ENCODE peak calls at places on chromosomes 12 and 14, in eight cellular contexts. N, Y, E, Q, V, C, L and J are unnamed samples.

GRCh38 chr14:74062809-74063150 is 21.5 kb downstream of the ALDH6A1 start:
- DNase-seq in N (no peak), Y (no peak), E (no peak), Q (no peak), V (no peak), C (no peak), L (no peak), J (no peak)

GRCh38 chr12:82019533-82019932 is 260.4 kb upstream of the PPFIA2 start:
- DNase-seq in N (no peak), Y (no peak), E (peak; percentile 9), Q (no peak), V (no peak), C (no peak), L (no peak), J (no peak)

GRCh38 chr12:103538397-103538796 is 42.6 kb upstream of the C12orf42 start:
- DNase-seq in N (no peak), Y (no peak), E (no peak), Q (no peak), V (no peak), C (no peak), L (no peak), J (no peak)

GRCh38 chr12:47038270-47038748 is 41.1 kb upstream of the PCED1B start:
- DNase-seq in N (peak; percentile 21), Y (no peak), E (no peak), Q (no peak), V (no peak), C (no peak), L (no peak), J (no peak)

GRCh38 chr12:51392556-51393237 is 1.5 kb upstream of the GALNT6 start:
- DNase-seq in N (no peak), Y (no peak), E (no peak), Q (no peak), V (no peak), C (no peak), L (no peak), J (no peak)

GRCh38 chr12:124302241-124302806 is 7.4 kb downstream of the RFLNA start:
- DNase-seq in N (no peak), Y (no peak), E (no peak), Q (no peak), V (no peak), C (no peak), L (no peak), J (no peak)

GRCh38 chr14:58822856-58823255 is 185.1 kb downstream of the DACT1 start:
- DNase-seq in N (no peak), Y (no peak), E (no peak), Q (no peak), V (no peak), C (no peak), L (no peak), J (no peak)

GRCh38 chr12:57340104-57340503 is 89.1 kb upstream of the STAC3 start:
- DNase-seq in N (peak; percentile 41), Y (no peak), E (peak; percentile 93), Q (peak; percentile 60), V (no peak), C (no peak), L (peak; percentile 33), J (no peak)

GRCh38 chr14:58701156-58701555 is 63.4 kb downstream of the DACT1 start:
- DNase-seq in N (no peak), Y (no peak), E (no peak), Q (no peak), V (no peak), C (no peak), L (no peak), J (no peak)

GRCh38 chr12:128138125-128138524 is 128.8 kb upstream of the TMEM132C start:
- DNase-seq in N (no peak), Y (no peak), E (no peak), Q (no peak), V (no peak), C (no peak), L (no peak), J (no peak)

GRCh38 chr12:95143784-95144205 is 70.4 kb upstream of the NR2C1 start:
- DNase-seq in N (no peak), Y (no peak), E (peak; percentile 41), Q (no peak), V (no peak), C (no peak), L (no peak), J (no peak)

GRCh38 chr14:33792387-33793368 is 158.2 kb downstream of the EGLN3 start:
- DNase-seq in N (peak; percentile 58), Y (peak; percentile 10), E (peak; percentile 87), Q (peak; percentile 76), V (peak; percentile 30), C (peak; percentile 81), L (no peak), J (peak; percentile 73)

DNA sequence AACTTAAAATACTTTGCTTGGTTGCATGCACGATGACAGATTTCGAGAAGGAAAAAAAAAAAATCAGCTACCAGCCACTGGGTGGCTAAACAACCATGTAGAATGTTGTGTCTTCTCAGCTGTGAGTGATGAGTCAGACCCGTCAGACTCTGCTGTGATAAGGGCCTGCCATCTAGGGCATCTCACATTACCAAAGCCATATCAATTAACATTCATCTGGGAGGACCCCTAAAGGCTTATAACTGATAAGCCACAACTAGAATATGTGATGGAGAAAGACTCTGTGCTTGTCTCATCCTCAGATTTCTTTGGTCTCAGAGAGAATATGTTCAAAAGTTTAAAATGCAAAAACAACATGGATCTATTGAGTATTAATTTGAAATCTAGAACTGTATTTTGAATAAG is 111.5 kb downstream of the PAX9 start:
- DNase-seq in N (peak; percentile 44), Y (no peak), E (peak; percentile 80), Q (no peak), V (no peak), C (no peak), L (no peak), J (no peak)
- TF ChIP-seq CTCF in N (peak; percentile 44), Y (no peak), E (peak; percentile 60), Q (no peak), V (no peak), C (no peak), L (no peak), J (no peak)

GRCh38 chr14:49933704-49934103 is 40.8 kb downstream of the ARF6 start:
- DNase-seq in N (no peak), Y (no peak), E (no peak), Q (no peak), V (no peak), C (no peak), L (no peak), J (no peak)

GRCh38 chr14:49935526-49935925 is 42.6 kb downstream of the ARF6 start:
- DNase-seq in N (no peak), Y (no peak), E (no peak), Q (no peak), V (no peak), C (no peak), L (no peak), J (no peak)

GRCh38 chr14:49931523-49931922 is 38.6 kb downstream of the ARF6 start:
- DNase-seq in N (no peak), Y (no peak), E (no peak), Q (no peak), V (no peak), C (no peak), L (no peak), J (no peak)

GRCh38 chr14:49933128-49933527 is 40.2 kb downstream of the ARF6 start:
- DNase-seq in N (no peak), Y (no peak), E (no peak), Q (no peak), V (no peak), C (no peak), L (no peak), J (no peak)

DNA sequence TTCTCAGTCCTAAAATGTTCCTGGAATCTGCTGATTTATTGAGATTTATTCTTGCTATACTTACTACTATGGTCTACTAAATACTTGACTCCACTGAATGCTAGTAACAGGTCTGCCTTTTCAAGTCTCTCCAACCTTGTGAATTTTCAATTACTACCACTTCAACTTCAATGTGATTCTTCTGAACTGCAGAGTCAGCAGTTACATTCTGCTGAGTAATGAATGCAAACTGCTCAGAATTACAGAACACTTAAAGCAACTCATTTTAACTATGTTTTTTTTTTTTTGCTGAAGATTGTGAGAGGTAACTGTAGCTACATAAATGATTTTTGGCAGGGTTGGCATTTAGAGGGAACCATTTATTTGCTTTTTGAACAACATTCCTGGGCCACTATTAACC is 41.8 kb downstream of the ARF6 start:
- DNase-seq in N (no peak), Y (no peak), E (peak; percentile 53), Q (no peak), V (no peak), C (no peak), L (no peak), J (no peak)
- H3K4me1 ChIP-seq in N (no peaks in the 10 kb centered on the region), Y (peaks cover 2% of the 10 kb centered on the region), E (peaks cover 7% of the 10 kb centered on the region), Q (peaks cover 3% of the 10 kb centered on the region), V (no peaks in the 10 kb centered on the region), C (no peaks in the 10 kb centered on the region), L (no peaks in the 10 kb centered on the region), J (no peaks in the 10 kb centered on the region)

GRCh38 chr14:77541905-77542304 is 43.3 kb upstream of the ISM2 start:
- DNase-seq in N (no peak), Y (no peak), E (no peak), Q (no peak), V (no peak), C (no peak), L (no peak), J (no peak)
- TF ChIP-seq CTCF in N (no peak), Y (no peak), E (no peak), Q (no peak), V (no peak), C (no peak), L (no peak), J (no peak)

GRCh38 chr14:20661197-20661596 is 19.7 kb upstream of the OR6S1 start:
- DNase-seq in N (no peak), Y (no peak), E (no peak), Q (no peak), V (no peak), C (no peak), L (no peak), J (no peak)

GRCh38 chr14:20658246-20658645 is 16.8 kb upstream of the OR6S1 start:
- DNase-seq in N (no peak), Y (no peak), E (no peak), Q (no peak), V (no peak), C (no peak), L (no peak), J (no peak)

GRCh38 chr14:20662968-20663731 is 21.2 kb upstream of the RNASE4 start:
- DNase-seq in N (peak; percentile 74), Y (peak; percentile 59), E (peak; percentile 86), Q (peak; percentile 78), V (no peak), C (peak; percentile 83), L (no peak), J (peak; percentile 39)

GRCh38 chr14:20657216-20658211 is 16.0 kb upstream of the OR6S1 start:
- DNase-seq in N (peak; percentile 83), Y (no peak), E (peak; percentile 39), Q (no peak), V (no peak), C (no peak), L (no peak), J (no peak)

DNA sequence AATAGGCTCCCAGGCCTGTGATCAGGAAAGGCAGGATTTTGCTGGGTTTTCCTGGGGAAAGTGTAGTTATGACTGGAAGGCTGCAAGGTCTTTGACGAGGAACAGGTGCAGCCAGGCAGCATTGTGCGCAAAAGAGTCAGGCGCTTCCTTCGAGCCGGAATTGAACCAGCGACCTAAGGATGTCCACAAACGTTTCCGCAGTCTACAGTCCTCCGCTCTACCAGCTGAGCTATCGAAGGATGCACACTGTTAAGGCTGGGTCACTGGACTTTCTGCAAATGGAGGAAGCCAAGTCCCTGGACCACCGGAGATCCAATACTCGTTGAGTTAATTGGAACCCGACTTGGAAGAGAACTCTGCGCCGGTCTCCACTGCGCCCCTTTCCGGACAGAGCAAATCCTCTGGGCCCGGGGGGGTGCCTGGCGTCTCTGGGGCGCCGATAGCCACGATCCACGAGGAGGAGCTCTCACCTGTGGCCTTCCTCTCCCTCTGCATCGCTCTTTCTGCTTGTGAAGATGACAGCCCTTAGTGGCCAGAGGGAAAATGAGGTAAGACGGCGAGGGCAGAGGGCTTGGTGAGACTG is 18.4 kb upstream of the OR6S1 start:
- DNase-seq in N (no peak), Y (no peak), E (no peak), Q (no peak), V (no peak), C (no peak), L (no peak), J (no peak)
- H3K4me1 ChIP-seq in N (peaks cover 15% of the 10 kb centered on the region), Y (peaks cover 14% of the 10 kb centered on the region), E (no peaks in the 10 kb centered on the region), Q (peaks cover 12% of the 10 kb centered on the region), V (peaks cover 13% of the 10 kb centered on the region), C (no peaks in the 10 kb centered on the region), L (no peaks in the 10 kb centered on the region), J (peaks cover 12% of the 10 kb centered on the region)